ENCODE peak calls at places on chromosomes 16 and 17, in four cellular contexts. U is natural killer cell, C is transverse colon, G is Caco-2. W is an unnamed sample.

GRCh38 chr16:88317619-88317977 is 65.2 kb upstream of the ZNF469 start:
- DNase-seq in C (no peak), U (no peak), G (no peak), W (no peak)

GRCh38 chr16:58449768-58450167 is 50.2 kb upstream of the NDRG4 start:
- DNase-seq in C (no peak), G (no peak), U (no peak), W (no peak)

GRCh38 chr16:65308506-65308905 is 186.6 kb upstream of the CDH11 start:
- DNase-seq in G (no peak), U (no peak), C (no peak), W (no peak)

GRCh38 chr16:76386784-76387183 is 109.6 kb downstream of the CNTNAP4 start:
- DNase-seq in U (no peak), G (no peak), C (no peak), W (no peak)

GRCh38 chr17:82892869-82893565 is 53.2 kb upstream of the ZNF750 start:
- DNase-seq in G (no peak), U (peak), C (peak), W (no peak)

GRCh38 chr17:51860934-51861561 is 297.5 kb downstream of the CA10 start:
- DNase-seq in C (peak), U (no peak), G (peak), W (peak)

GRCh38 chr17:36901506-36901905 is 35.8 kb upstream of the LHX1 start:
- DNase-seq in C (no peak), G (peak), U (no peak), W (no peak)

GRCh38 chr16:57004387-57005250 is 15.3 kb downstream of the NLRC5 start:
- DNase-seq in C (no peak), G (no peak), U (no peak), W (no peak)

GRCh38 chr17:31819578-31819977 is 39.5 kb downstream of the COPRS start:
- DNase-seq in C (no peak), G (no peak), U (no peak), W (no peak)

GRCh38 chr17:19955099-19955498 is 22.5 kb downstream of the AKAP10 start:
- DNase-seq in G (no peak), U (no peak), C (no peak), W (no peak)

GRCh38 chr16:14608604-14609003 is 21.5 kb downstream of the PARN start:
- DNase-seq in G (no peak), C (no peak), U (no peak), W (no peak)

GRCh38 chr16:14434860-14435259 is 195.2 kb downstream of the PARN start:
- DNase-seq in C (no peak), G (no peak), U (no peak), W (no peak)

GRCh38 chr17:56786989-56787482 is 46.7 kb downstream of the C17orf67 start:
- DNase-seq in C (peak), G (no peak), U (no peak), W (no peak)

GRCh38 chr17:42779942-42780815 is at the start of gene WNK4:
- DNase-seq in U (no peak), G (peak), C (peak), W (no peak)

GRCh38 chr17:19357351-19358140 is 5.0 kb downstream of the B9D1 start:
- DNase-seq in G (no peak), U (no peak), C (no peak), W (no peak)

GRCh38 chr16:52071101-52071500 is 475.8 kb downstream of the TOX3 start:
- DNase-seq in G (no peak), C (no peak), U (no peak), W (no peak)

GRCh38 chr17:43366809-43367587 is 31.8 kb upstream of the ARL4D start:
- DNase-seq in C (no peak), U (no peak), G (no peak), W (no peak)

GRCh38 chr17:52202572-52202876 is 44.0 kb upstream of the CA10 start:
- DNase-seq in G (no peak), C (no peak), U (no peak), W (no peak)

GRCh38 chr17:48542114-48542955 is 2.6 kb downstream of the HOXB2 start:
- DNase-seq in U (no peak), C (no peak), G (no peak), W (no peak)

GRCh38 chr17:27625856-27626255 is 5.1 kb upstream of the LGALS9 start:
- DNase-seq in G (no peak), U (no peak), C (no peak), W (no peak)

GRCh38 chr16:9053006-9053601 is 38.3 kb upstream of the HAPSTR1 start:
- DNase-seq in G (peak), C (peak), U (no peak), W (peak)

GRCh38 chr16:12318661-12319463 is 342.3 kb downstream of the SNX29 start:
- DNase-seq in C (no peak), G (no peak), U (no peak), W (no peak)

GRCh38 chr16:19542138-19542821 is 13.2 kb upstream of the VPS35L start:
- DNase-seq in U (no peak), G (no peak), C (no peak), W (no peak)

GRCh38 chr17:39950871-39951348 is 11.9 kb upstream of the GSDMA start:
- DNase-seq in U (no peak), G (no peak), C (no peak), W (no peak)

GRCh38 chr17:31803494-31804213 is 55.4 kb downstream of the COPRS start:
- DNase-seq in U (no peak), C (peak), G (peak), W (no peak)

GRCh38 chr17:57441270-57441600 is 184.9 kb downstream of the MSI2 start:
- DNase-seq in C (no peak), U (no peak), G (no peak), W (no peak)

GRCh38 chr17:79024901-79025737 is 1.1 kb downstream of the C1QTNF1 start:
- DNase-seq in G (no peak), U (no peak), C (peak), W (no peak)

GRCh38 chr17:73211745-73212144 is 18.9 kb downstream of the COG1 start:
- DNase-seq in G (no peak), C (no peak), U (no peak), W (no peak)

GRCh38 chr16:48558269-48558915 is 51.6 kb downstream of the N4BP1 start:
- DNase-seq in U (no peak), C (no peak), G (no peak), W (no peak)

GRCh38 chr17:27398691-27399090 is 57.6 kb upstream of the KSR1 start:
- DNase-seq in C (no peak), U (no peak), G (no peak), W (no peak)

GRCh38 chr16:177394-177822 is 928 bp downstream of the HBA1 start:
- DNase-seq in U (no peak), C (no peak), G (no peak), W (no peak)

GRCh38 chr16:88341551-88342290 is 41.0 kb upstream of the ZNF469 start:
- DNase-seq in U (no peak), C (no peak), G (no peak), W (no peak)

GRCh38 chr17:45147102-45147580 is 1.1 kb upstream of the HEXIM1 start:
- DNase-seq in U (no peak), G (no peak), C (no peak), W (no peak)

GRCh38 chr16:6496996-6497395 is 835.6 kb upstream of the RBFOX1 start:
- DNase-seq in C (no peak), G (no peak), U (no peak), W (no peak)
- TF ChIP-seq CTCF in C (no peak), G (no peak), U (no peak), W (no peak)

DNA sequence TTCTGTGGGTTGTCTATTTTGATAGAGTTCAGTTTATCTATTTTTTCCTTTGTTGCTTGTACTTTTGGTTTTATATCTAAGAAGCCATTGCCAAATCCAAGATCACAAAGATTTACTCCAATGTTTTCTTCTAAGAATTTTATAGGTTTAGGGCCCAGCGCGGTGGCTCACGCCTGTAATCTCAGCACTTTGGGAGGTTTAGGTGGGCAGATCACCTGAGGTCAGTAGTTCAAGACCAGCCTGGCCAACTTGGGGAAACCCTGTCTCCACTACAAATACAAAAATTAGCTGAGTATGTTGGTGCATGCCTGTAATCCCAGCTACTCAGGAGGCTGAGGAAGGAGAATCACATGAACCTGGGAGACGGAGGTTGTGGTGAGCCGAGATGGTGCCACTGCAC is 13.7 kb upstream of the ITGA3 start:
- DNase-seq in C (no peak), G (no peak), U (no peak), W (no peak)
- TF ChIP-seq CTCF in C (no peak), G (no peak), U (no peak), W (no peak)

DNA sequence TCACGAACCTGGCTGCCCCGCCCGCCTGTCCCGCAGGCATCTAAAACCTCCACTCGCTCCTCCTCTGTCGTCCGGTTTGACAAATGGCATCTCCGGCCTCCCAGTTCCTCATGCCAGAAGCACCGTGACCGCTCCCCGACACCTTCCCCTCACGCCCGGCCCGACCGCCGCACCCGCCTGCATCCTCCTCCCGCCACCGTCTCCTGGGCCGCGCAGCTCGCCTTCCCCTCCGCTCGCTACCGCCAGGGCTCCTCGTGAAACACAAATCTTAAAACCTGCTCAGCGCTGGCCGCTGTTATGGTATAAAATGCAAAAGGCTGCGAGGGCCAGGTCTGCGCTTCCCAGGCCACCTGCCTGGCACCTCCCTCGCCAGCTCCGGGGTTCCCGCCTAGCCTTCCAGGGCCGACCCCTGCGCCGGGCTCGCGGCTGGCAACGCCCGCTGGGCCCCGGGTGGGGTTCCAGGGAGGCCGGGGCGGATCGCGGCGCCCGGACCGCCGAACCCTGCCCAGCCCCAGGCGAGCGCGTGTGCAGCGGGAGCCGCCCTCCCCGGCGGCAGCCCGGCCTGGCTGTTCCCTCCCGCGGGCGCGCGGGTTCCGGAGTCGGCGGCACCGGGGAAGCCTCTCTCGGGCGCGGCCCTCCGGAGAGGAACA is 488 bp downstream of the SPSB3 start:
- DNase-seq in U (peak), G (peak), C (peak), W (no peak)
- TF ChIP-seq CTCF in U (peak), G (no peak), C (no peak), W (peak)

GRCh38 chr17:16997514-16998429 is 25.9 kb upstream of the TNFRSF13B start:
- DNase-seq in U (no peak), C (no peak), G (no peak), W (no peak)
- TF ChIP-seq CTCF in U (no peak), C (no peak), G (no peak), W (no peak)

GRCh38 chr16:53130193-53131049 is 75.6 kb downstream of the CHD9 start:
- DNase-seq in G (peak), C (peak), U (peak), W (peak)
- TF ChIP-seq CTCF in G (peak), C (peak), U (peak), W (peak)

DNA sequence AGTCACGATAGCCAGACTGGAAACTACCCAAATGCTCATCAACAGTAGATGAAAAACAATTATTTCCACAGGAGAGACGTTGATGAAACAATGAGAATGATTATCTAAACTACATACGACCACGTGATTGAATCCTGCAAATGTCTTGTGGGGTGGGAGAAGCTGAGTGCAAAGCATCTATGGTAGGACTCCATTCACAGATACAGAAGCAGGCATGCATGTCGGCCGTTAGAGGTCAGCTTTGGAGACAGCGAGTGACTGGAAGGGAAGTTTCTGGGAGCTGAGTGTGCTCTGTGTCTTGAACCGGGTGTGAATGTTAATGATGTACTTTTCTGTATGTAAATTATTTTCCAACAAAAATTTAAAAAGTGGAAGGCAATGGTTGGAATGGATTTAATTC is 71.5 kb upstream of the DNAJA2 start:
- DNase-seq in C (no peak), U (no peak), G (no peak), W (no peak)
- TF ChIP-seq CTCF in C (no peak), U (no peak), G (no peak), W (no peak)

GRCh38 chr17:81487089-81487486 is 25.5 kb downstream of the ACTG1 start:
- DNase-seq in U (no peak), G (no peak), C (no peak), W (no peak)

GRCh38 chr17:81489986-81490598 is 22.5 kb downstream of the ACTG1 start:
- DNase-seq in C (no peak), U (no peak), G (no peak), W (no peak)

GRCh38 chr17:81487487-81488275 is 24.9 kb downstream of the ACTG1 start:
- DNase-seq in U (peak), G (peak), C (peak), W (peak)

GRCh38 chr17:81489012-81489968 is 23.3 kb downstream of the ACTG1 start:
- DNase-seq in C (no peak), U (no peak), G (no peak), W (no peak)

DNA sequence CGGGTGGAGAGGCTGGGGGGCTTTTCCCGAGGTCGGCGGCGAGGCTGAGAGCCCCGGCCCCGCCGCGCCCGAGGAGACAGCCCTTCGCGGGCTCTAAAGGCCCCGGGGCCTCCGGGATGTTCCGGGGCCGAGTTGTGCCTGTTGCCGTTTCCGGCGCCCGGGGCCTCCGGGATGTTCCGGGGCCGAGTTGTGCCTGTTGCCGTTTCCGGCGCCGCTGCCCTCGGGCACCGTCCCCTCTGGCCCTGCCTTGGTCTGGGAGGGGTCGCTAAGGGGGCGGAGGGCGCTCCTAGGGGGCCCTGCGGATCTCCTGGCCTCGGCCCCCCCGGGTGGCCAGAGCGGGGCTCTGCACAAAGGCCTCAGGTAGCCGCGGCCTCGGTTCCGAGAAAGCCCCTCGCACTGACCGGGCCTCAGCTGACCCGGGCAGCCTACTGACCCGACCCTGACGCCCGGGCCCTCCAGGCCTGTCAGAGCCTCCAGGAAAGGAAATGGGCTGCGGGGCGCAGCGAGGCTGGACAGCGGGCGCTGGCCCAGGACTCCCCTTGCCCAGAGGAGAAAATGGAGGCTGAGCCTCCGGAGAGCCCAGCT is 24.2 kb downstream of the ACTG1 start:
- DNase-seq in C (no peak), U (no peak), G (no peak), W (no peak)
- TF ChIP-seq CTCF in C (no peak), U (no peak), G (no peak), W (no peak)

GRCh38 chr17:4935650-4936049 is 3.6 kb downstream of the GP1BA start:
- DNase-seq in U (no peak), C (no peak), G (no peak), W (no peak)

GRCh38 chr17:4936436-4936835 is 3.4 kb downstream of the SLC25A11 start:
- DNase-seq in C (no peak), U (no peak), G (no peak), W (no peak)

GRCh38 chr17:4933646-4934045 is 1.6 kb downstream of the GP1BA start:
- DNase-seq in G (no peak), U (no peak), C (no peak), W (no peak)

GRCh38 chr17:4932756-4933155 is 679 bp downstream of the GP1BA start:
- DNase-seq in G (no peak), U (no peak), C (no peak), W (no peak)

GRCh38 chr17:4934173-4934979 is 2.3 kb downstream of the GP1BA start:
- DNase-seq in G (peak), U (no peak), C (peak), W (no peak)
- TF ChIP-seq CTCF in G (no peak), U (no peak), C (no peak), W (peak)

W was measured in progenitor cell of endocrine pancreas.